ENCODE peak calls at places on chromosomes 11 and 22, in seven cellular contexts. K is sigmoid colon, X is vagina, S is K562, W is esophagus squamous epithelium, L is ovary, D is body of pancreas. G is an unnamed sample. For H3K27me3, the result is how much of the 10 kb centered on the place peaks cover.

GRCh38 chr22:44159230-44159629 is 21.5 kb upstream of the PARVG start:
- DNase-seq in K (peak), D (no peak), W (no peak), S (no peak), L (no peak), X (no peak), G (no peak)

GRCh38 chr22:45717787-45718186 is 46.2 kb downstream of the ATXN10 start:
- DNase-seq in W (no peak), D (no peak), K (no peak), X (no peak), S (no peak), L (no peak), G (no peak)

GRCh38 chr11:68750197-68750987 is 928 bp downstream of the TESMIN start:
- DNase-seq in S (peak), D (no peak), W (no peak), X (no peak), K (no peak), L (peak), G (no peak)

GRCh38 chr11:74311352-74311926 is at the start of gene P4HA3:
- DNase-seq in D (peak), S (peak), W (no peak), L (peak), K (peak), X (no peak), G (no peak)

GRCh38 chr11:116598556-116598955 is 174.2 kb downstream of the BUD13 start:
- DNase-seq in W (no peak), D (no peak), K (peak), L (no peak), S (no peak), X (no peak), G (no peak)

GRCh38 chr11:61737636-61738386 is 14.6 kb upstream of the MYRF start:
- DNase-seq in X (no peak), D (no peak), W (no peak), S (no peak), K (no peak), L (no peak), G (no peak)

GRCh38 chr22:42300286-42301071 is 30.0 kb upstream of the TCF20 start:
- DNase-seq in K (no peak), X (no peak), W (no peak), D (no peak), S (peak), L (no peak), G (no peak)

GRCh38 chr22:25172153-25172552 is 27.5 kb upstream of the CRYBB3 start:
- DNase-seq in D (peak), L (no peak), X (no peak), K (no peak), S (no peak), W (no peak), G (no peak)

GRCh38 chr11:70625051-70625450 is 226.7 kb downstream of the CTTN start:
- DNase-seq in X (no peak), W (no peak), K (no peak), D (no peak), L (no peak), S (no peak), G (no peak)

GRCh38 chr22:44455151-44455962 is 42.7 kb downstream of the RTL6 start:
- DNase-seq in L (no peak), K (no peak), D (peak), S (no peak), X (peak), W (no peak), G (peak)

GRCh38 chr11:117725048-117725734 is 71.8 kb downstream of the DSCAML1 start:
- DNase-seq in W (no peak), S (no peak), X (no peak), L (no peak), K (peak), D (no peak), G (no peak)

GRCh38 chr11:123186291-123186690 is 8.8 kb downstream of the CLMP start:
- DNase-seq in S (no peak), L (no peak), X (no peak), D (no peak), W (no peak), K (no peak), G (no peak)

GRCh38 chr11:10405858-10406592 is 49.0 kb upstream of the AMPD3 start:
- DNase-seq in X (peak), W (no peak), D (peak), K (peak), L (peak), S (peak), G (peak)

GRCh38 chr11:10409207-10409661 is 45.8 kb upstream of the AMPD3 start:
- DNase-seq in W (no peak), S (no peak), D (no peak), K (no peak), L (no peak), X (no peak), G (no peak)

GRCh38 chr11:10410106-10410843 is 44.8 kb upstream of the AMPD3 start:
- DNase-seq in K (no peak), L (no peak), D (no peak), X (no peak), S (no peak), W (no peak), G (no peak)

GRCh38 chr11:10407055-10407454 is 48.0 kb upstream of the AMPD3 start:
- DNase-seq in K (no peak), W (no peak), S (no peak), D (no peak), L (no peak), X (peak), G (no peak)

DNA sequence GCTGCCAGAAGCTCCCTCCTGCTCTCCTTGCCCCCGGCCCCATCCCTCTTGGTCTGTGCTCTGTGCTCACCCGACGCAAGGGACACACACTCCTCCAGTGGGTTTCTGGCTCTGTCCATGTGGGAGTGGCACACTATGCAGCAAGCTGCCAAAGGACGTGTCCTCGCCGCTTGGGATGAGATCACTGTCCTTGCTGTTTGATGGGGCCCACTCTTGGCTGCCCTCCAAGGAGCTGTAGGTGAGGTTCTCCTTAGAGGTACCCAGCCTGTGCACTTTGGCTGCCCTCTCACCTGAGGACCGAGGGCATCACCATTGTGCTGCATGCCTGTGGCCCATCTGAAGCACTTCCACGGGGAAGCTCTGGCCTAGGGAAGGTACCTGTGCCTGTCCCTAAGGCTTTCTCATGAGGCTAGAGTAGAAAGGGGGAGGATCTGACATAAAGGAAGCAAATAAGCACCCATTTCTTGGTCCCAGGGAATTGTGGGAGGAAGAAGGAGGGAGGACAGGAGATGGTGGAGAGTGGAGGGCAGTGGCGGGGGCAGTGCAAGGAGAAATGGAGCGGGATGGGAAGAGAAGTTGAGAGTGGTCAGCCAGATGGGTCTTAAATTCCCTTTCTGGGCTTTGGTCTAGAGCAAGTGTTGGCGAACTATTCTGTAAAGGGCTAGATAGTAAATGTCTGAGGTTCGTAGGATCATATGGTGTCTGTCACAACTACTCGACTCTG is 47.2 kb upstream of the AMPD3 start:
- DNase-seq in S (no peak), X (peak), L (no peak), K (no peak), D (no peak), W (no peak), G (no peak)
- H3K4me3 ChIP-seq in S (no peak), X (no peak), L (no peak), K (no peak), D (no peak), W (no peak), G (no peak)

DNA sequence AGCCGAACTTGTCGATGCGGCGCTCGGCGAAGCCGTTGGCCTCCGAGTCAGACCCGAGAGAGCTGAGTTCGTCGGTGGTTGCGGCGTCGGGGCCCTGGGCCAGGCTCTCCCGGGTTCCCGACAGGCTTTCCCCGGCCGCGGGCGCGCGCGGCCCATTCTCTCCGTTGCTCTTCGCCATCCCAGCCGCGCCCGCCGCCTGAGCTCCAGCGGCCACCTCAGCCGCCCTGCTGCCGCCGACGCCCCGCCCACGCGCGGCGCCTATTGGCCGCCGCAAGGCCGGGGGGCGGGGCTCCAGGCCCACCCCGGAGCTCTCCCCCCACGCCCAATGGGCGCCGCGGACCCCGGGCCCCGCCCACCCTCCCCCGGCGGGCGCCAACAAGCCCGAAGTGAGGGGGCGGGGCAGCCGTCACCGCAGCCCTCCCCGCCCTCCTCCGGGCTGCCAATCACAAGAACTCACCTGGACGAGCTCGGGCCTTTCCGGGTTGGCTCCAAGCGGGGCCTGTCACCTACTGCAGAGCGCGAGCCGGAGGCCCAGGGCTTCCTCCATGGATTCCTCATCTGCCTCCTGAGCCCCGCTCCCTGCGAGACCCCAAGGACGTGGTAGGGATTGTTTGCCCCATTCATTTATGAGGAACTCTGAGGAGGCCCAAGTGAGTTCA is at the start of gene TBC1D10A:
- DNase-seq in W (peak), L (peak), D (peak), K (peak), S (peak), X (no peak), G (peak)
- TF ChIP-seq POLR2A in W (peak), L (peak), D (peak), K (peak), S (peak), X (peak), G (peak)

GRCh38 chr11:47366020-47366490 is 12.3 kb downstream of the SPI1 start:
- DNase-seq in L (no peak), D (no peak), K (no peak), S (peak), W (no peak), X (no peak), G (no peak)

GRCh38 chr11:47373876-47374820 is 4.2 kb downstream of the SPI1 start:
- DNase-seq in D (peak), X (no peak), S (peak), W (no peak), L (peak), K (peak), G (peak)

GRCh38 chr11:47375020-47375419 is 3.3 kb downstream of the SPI1 start:
- DNase-seq in K (no peak), X (no peak), S (no peak), L (peak), W (no peak), D (no peak), G (no peak)

GRCh38 chr11:47372422-47372821 is 5.9 kb downstream of the SPI1 start:
- DNase-seq in L (peak), X (no peak), K (no peak), S (no peak), W (no peak), D (no peak), G (no peak)

DNA sequence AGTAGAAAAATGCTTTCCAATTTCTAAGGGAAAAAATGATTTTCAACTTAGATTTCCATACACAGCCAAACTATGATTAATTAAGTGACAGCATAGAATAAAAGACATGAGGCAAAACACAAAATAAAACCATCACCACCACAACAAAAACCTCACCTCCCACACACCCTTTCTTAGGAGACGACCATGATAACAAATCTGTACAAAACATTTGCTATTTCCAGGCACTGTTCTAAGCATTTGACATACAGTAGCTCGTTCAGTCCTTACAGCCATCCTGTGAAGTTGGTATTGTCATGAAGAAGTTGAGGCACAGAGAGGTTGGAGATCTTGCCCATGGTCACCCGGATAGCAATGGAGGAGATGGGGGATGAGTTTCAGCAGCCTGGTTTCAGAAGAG is 8.7 kb downstream of the SPI1 start:
- DNase-seq in S (no peak), X (no peak), W (no peak), K (no peak), L (no peak), D (no peak), G (no peak)
- H3K27me3 ChIP-seq in S (under half), X (under half), W (under half), K (under half), L (under half), D (under half), G (under half)

GRCh38 chr11:17936790-17937189 is 76.1 kb downstream of the SERGEF start:
- DNase-seq in W (no peak), L (no peak), X (no peak), D (no peak), K (no peak), S (no peak), G (no peak)
- H3K4me3 ChIP-seq in W (no peak), L (no peak), X (no peak), D (no peak), K (no peak), S (no peak), G (no peak)

GRCh38 chr11:10351768-10352641 is 47.1 kb downstream of the ADM start:
- DNase-seq in K (peak), D (peak), X (no peak), S (no peak), L (no peak), W (no peak), G (peak)
- TF ChIP-seq POLR2A in K (no peak), D (no peak), X (no peak), S (no peak), L (no peak), W (no peak), G (no peak)

GRCh38 chr11:44404323-44404705 is 94.4 kb upstream of the ALX4 start:
- DNase-seq in X (no peak), S (no peak), K (no peak), L (no peak), W (no peak), D (no peak), G (no peak)

GRCh38 chr11:44404736-44405395 is 94.9 kb upstream of the ALX4 start:
- DNase-seq in X (no peak), L (no peak), S (no peak), W (no peak), K (no peak), D (no peak), G (no peak)

GRCh38 chr11:44403176-44403575 is 93.2 kb upstream of the ALX4 start:
- DNase-seq in X (no peak), D (no peak), K (no peak), L (no peak), S (no peak), W (no peak), G (no peak)

GRCh38 chr11:44402466-44403075 is 92.6 kb upstream of the ALX4 start:
- DNase-seq in S (no peak), D (no peak), K (no peak), X (no peak), L (no peak), W (no peak), G (no peak)

DNA sequence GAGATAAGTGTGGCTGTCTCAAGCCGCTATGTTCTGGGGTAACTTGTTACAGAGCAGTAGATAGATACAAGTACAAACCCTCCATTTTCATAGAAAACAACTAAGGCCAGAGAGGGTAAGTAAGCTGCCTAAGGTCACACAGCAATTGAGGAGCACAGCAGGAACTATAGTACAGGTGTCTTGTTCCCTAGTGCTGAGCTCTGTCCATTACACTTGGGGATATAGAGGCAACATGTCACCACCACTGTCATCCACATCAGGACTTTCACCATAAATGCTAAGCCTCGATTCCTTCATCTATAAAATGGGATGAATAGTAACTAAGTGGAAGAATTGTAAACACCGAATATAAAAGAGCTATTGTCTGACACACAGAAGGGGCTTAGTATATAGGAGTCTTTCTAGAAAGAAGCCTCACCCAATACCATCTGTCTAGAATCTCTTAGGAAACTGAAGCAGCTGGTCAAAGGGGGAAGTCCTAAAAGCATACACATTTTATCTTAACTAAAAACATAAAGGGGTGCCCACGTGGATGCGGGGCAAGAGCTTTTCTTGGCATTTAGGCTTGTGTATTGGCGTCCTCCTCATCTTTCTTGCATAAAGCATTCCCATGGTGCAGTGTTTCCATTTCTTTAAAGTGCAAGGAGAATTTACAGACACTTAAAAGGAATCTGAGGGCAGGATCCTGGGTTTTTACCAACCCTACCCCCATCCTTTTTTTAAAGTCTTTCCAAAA is 93.8 kb upstream of the ALX4 start:
- DNase-seq in S (no peak), L (no peak), D (no peak), W (no peak), K (no peak), X (no peak), G (no peak)
- H3K27me3 ChIP-seq in S (under half), L (under half), D (under half), W (under half), K (under half), X (under half), G (under half)

DNA sequence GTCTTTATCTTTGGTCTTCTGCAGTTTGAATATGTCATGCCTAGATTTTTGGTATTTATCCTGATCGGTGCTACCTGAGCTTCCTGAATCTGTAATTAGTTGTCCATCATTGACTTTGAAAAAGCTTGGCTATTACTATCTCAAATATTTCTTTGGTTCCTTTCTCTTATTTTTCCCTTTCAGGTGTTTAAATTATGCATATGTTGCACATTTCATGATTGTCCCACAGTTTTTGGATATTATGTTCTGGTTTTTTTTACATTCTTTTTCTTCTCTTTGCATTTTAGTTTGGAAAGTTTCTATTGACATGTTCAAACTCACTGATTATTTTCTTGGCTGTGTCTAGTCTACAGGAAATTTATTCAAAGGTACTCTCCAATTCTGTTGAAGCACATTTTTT is 840.3 kb upstream of the LRRC4C start:
- DNase-seq in W (no peak), K (no peak), L (no peak), S (no peak), X (no peak), D (no peak), G (no peak)
- H3K4me3 ChIP-seq in W (no peak), K (no peak), L (no peak), S (no peak), X (no peak), D (no peak), G (no peak)

G was measured in breast epithelium.